ENCODE peak calls at places on chromosomes 5 and 9, in four cellular contexts. S, Y, Q and C are unnamed samples.
A peak's percentile ranks its signal among the peaks of the same experiment; 100 is the strongest.

GRCh38 chr5:139816566-139816965 is 21.0 kb downstream of the PSD2 start:
- DNase-seq in S (no peak), Y (no peak), Q (no peak), C (no peak)

GRCh38 chr5:168477060-168477459 is 9.2 kb upstream of the RARS1 start:
- DNase-seq in S (peak; percentile 52), Q (no peak), Y (no peak), C (no peak)

GRCh38 chr9:76873056-76873792 is 32.7 kb downstream of the PRUNE2 start:
- DNase-seq in Y (no peak), Q (no peak), S (peak; percentile 49), C (no peak)

GRCh38 chr5:16548812-16549211 is 68.0 kb downstream of the RETREG1 start:
- DNase-seq in Q (no peak), Y (no peak), S (no peak), C (no peak)

GRCh38 chr5:132466453-132467291 is 23.9 kb downstream of the IRF1 start:
- DNase-seq in Y (no peak), Q (peak; percentile 66), S (peak; percentile 66), C (no peak)

GRCh38 chr5:125326114-125326513 is 579.7 kb upstream of the ZNF608 start:
- DNase-seq in Y (peak; percentile 52), Q (no peak), S (peak; percentile 83), C (no peak)

GRCh38 chr5:75091597-75091996 is 39.2 kb upstream of the GCNT4 start:
- DNase-seq in S (no peak), Y (peak; percentile 11), Q (no peak), C (no peak)

GRCh38 chr5:143244000-143244736 is 159.3 kb downstream of the NR3C1 start:
- DNase-seq in Q (no peak), Y (peak; percentile 95), S (peak; percentile 96), C (no peak)

GRCh38 chr5:170485606-170485911 is 18.3 kb upstream of the KCNIP1 start:
- DNase-seq in Q (no peak), Y (no peak), S (no peak), C (no peak)
- H3K27ac ChIP-seq in Q (no peak overlapping the region), Y (no peak overlapping the region), S (no peak overlapping the region), C (no peak overlapping the region)

GRCh38 chr9:131270171-131271015 is 5.9 kb downstream of the FAM78A start:
- DNase-seq in Y (no peak), S (no peak), Q (peak; percentile 30), C (peak; percentile 42)
- H3K27ac ChIP-seq in Y (no peak overlapping the region), S (no peak overlapping the region), Q (peak overlapping the region; percentile 91), C (peak overlapping the region; percentile 57)

GRCh38 chr5:179325296-179326031 is 19.8 kb downstream of the ADAMTS2 start:
- DNase-seq in Q (no peak), Y (no peak), S (no peak), C (peak; percentile 36)
- H3K27ac ChIP-seq in Q (no peak overlapping the region), Y (no peak overlapping the region), S (no peak overlapping the region), C (peak overlapping the region; percentile 87)

GRCh38 chr5:10501554-10502075 is 59.9 kb downstream of the ROPN1L start:
- DNase-seq in Q (no peak), S (peak; percentile 40), Y (no peak), C (no peak)

GRCh38 chr5:10503321-10503720 is 60.5 kb upstream of the ANKRD33B start:
- DNase-seq in Q (no peak), Y (no peak), S (no peak), C (no peak)

GRCh38 chr5:10502578-10502977 is 60.9 kb downstream of the ROPN1L start:
- DNase-seq in S (no peak), Q (no peak), Y (no peak), C (no peak)

GRCh38 chr5:10500669-10501068 is 59.0 kb downstream of the ROPN1L start:
- DNase-seq in S (no peak), Q (no peak), Y (no peak), C (no peak)

DNA sequence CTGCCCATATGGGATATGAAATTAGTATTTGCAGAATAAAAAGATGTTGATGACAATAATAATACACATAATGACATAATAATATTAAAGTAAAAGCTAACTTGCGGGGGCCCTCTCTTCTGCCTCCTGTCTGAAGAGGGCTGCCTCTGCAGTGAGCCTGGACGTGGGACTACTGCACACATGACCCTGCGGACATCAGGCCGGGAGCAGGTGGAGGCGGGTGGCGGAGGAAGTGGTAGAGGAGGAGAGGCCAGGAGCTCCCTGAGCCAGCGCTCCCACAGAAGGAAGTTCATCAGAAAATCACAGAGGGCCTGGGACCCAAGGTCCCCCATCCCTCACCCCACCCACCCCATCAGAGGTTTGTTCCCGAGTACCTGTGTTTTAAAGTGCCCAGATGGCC is 60.5 kb downstream of the ROPN1L start:
- DNase-seq in Y (no peak), S (no peak), Q (no peak), C (no peak)
- H3K27ac ChIP-seq in Y (no peak overlapping the region), S (no peak overlapping the region), Q (no peak overlapping the region), C (no peak overlapping the region)

DNA sequence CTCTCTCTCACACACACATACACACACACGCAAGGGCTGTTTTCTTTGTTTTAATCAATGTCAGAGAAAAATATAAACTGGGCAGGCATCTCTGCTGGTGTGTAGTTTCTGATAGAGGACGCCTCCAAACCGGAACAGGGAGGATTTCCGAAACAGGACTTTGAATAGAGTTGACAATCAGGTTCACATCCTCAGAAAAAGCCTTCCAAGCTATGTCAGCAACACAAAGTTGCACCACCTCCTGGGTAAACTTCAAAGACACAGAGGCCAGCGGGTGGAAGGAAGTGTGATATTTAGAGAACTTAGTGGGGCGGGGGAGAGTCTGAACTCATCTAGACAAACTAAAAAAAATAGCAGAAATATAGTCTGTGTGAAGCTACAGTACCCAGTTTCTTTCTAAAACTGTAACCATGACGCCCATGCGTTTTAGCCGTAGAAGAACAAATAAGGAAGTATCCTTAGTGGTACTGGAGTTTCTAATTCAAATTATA is 1.2 kb downstream of the ST8SIA4 start:
- DNase-seq in S (peak; percentile 29), Q (peak; percentile 60), Y (peak; percentile 46), C (no peak)
- H3K27ac ChIP-seq in S (no peak overlapping the region), Q (peak overlapping the region; percentile 93), Y (no peak overlapping the region), C (peak overlapping the region; percentile 82)

GRCh38 chr9:73153793-73154227 is 2.1 kb downstream of the ANXA1 start:
- DNase-seq in Q (no peak), S (no peak), Y (no peak), C (no peak)
- H3K27ac ChIP-seq in Q (peak overlapping the region; percentile 84), S (peak overlapping the region; percentile 90), Y (no peak overlapping the region), C (peak overlapping the region; percentile 81)